ENCODE peak calls at places on chromosomes 7 and 10, in ten cellular contexts. One of them, this sample, is unnamed.

GRCh38 chr7:29883462-29884398 is 77.4 kb downstream of the WIPF3 start:
- DNase-seq in NCI-H1694 treated with DMSO at 0.1 percent for 48 hours: no peak
- DNase-seq in fibroblast of gingiva: no peak
- DNase-seq in NCI-H1105 treated with DMSO at 0.1 percent for 48 hours: no peak
- DNase-seq in stimulated activated CD4-positive, alpha-beta T cell treated with anti-CD3 and anti-CD28 coated beads, TNF-alpha, amount 100 ng/mL, for 24 hours: no peak
- DNase-seq in memory B cell: no peak
- DNase-seq in T-cell: no peak
- DNase-seq in HFF-Myc: no peak
- DNase-seq in kidney glomerular epithelial cell: no peak
- DNase-seq in keratinocyte: no peak
- DNase-seq in this sample: no peak

GRCh38 chr7:131027287-131027773 is 293.3 kb upstream of the KLF14 start:
- DNase-seq in NCI-H1694 treated with DMSO at 0.1 percent for 48 hours: peak; percentile 78
- DNase-seq in fibroblast of gingiva: peak; percentile 98
- DNase-seq in NCI-H1105 treated with DMSO at 0.1 percent for 48 hours: no peak
- DNase-seq in stimulated activated CD4-positive, alpha-beta T cell treated with anti-CD3 and anti-CD28 coated beads, TNF-alpha, amount 100 ng/mL, for 24 hours: no peak
- DNase-seq in memory B cell: peak; percentile 31
- DNase-seq in T-cell: peak; percentile 55
- DNase-seq in HFF-Myc: peak; percentile 85
- DNase-seq in kidney glomerular epithelial cell: no peak
- DNase-seq in keratinocyte: no peak
- DNase-seq in this sample: no peak

GRCh38 chr10:133027480-133027879 is 60.2 kb upstream of the ADGRA1 start:
- DNase-seq in NCI-H1694 treated with DMSO at 0.1 percent for 48 hours: no peak
- DNase-seq in fibroblast of gingiva: no peak
- DNase-seq in NCI-H1105 treated with DMSO at 0.1 percent for 48 hours: no peak
- DNase-seq in stimulated activated CD4-positive, alpha-beta T cell treated with anti-CD3 and anti-CD28 coated beads, TNF-alpha, amount 100 ng/mL, for 24 hours: no peak
- DNase-seq in memory B cell: no peak
- DNase-seq in T-cell: no peak
- DNase-seq in HFF-Myc: no peak
- DNase-seq in kidney glomerular epithelial cell: no peak
- DNase-seq in keratinocyte: no peak
- DNase-seq in this sample: no peak

GRCh38 chr10:101597036-101597435 is 8.9 kb downstream of the DPCD start:
- DNase-seq in NCI-H1694 treated with DMSO at 0.1 percent for 48 hours: no peak
- DNase-seq in fibroblast of gingiva: no peak
- DNase-seq in NCI-H1105 treated with DMSO at 0.1 percent for 48 hours: no peak
- DNase-seq in stimulated activated CD4-positive, alpha-beta T cell treated with anti-CD3 and anti-CD28 coated beads, TNF-alpha, amount 100 ng/mL, for 24 hours: no peak
- DNase-seq in memory B cell: no peak
- DNase-seq in T-cell: no peak
- DNase-seq in HFF-Myc: no peak
- DNase-seq in kidney glomerular epithelial cell: no peak
- DNase-seq in keratinocyte: no peak
- DNase-seq in this sample: no peak

GRCh38 chr10:15238553-15239335 is 70.3 kb upstream of the NMT2 start:
- DNase-seq in NCI-H1694 treated with DMSO at 0.1 percent for 48 hours: no peak
- DNase-seq in fibroblast of gingiva: no peak
- DNase-seq in NCI-H1105 treated with DMSO at 0.1 percent for 48 hours: no peak
- DNase-seq in stimulated activated CD4-positive, alpha-beta T cell treated with anti-CD3 and anti-CD28 coated beads, TNF-alpha, amount 100 ng/mL, for 24 hours: no peak
- DNase-seq in memory B cell: no peak
- DNase-seq in T-cell: no peak
- DNase-seq in HFF-Myc: no peak
- DNase-seq in kidney glomerular epithelial cell: peak; percentile 57
- DNase-seq in keratinocyte: no peak
- DNase-seq in this sample: no peak

GRCh38 chr7:157739056-157739455 is 402.3 kb downstream of the DNAJB6 start:
- DNase-seq in NCI-H1694 treated with DMSO at 0.1 percent for 48 hours: no peak
- DNase-seq in fibroblast of gingiva: no peak
- DNase-seq in NCI-H1105 treated with DMSO at 0.1 percent for 48 hours: no peak
- DNase-seq in stimulated activated CD4-positive, alpha-beta T cell treated with anti-CD3 and anti-CD28 coated beads, TNF-alpha, amount 100 ng/mL, for 24 hours: no peak
- DNase-seq in memory B cell: no peak
- DNase-seq in T-cell: no peak
- DNase-seq in HFF-Myc: no peak
- DNase-seq in kidney glomerular epithelial cell: no peak
- DNase-seq in keratinocyte: no peak
- DNase-seq in this sample: no peak

GRCh38 chr7:1300206-1300605 is 67.5 kb downstream of the UNCX start:
- DNase-seq in NCI-H1694 treated with DMSO at 0.1 percent for 48 hours: no peak
- DNase-seq in fibroblast of gingiva: no peak
- DNase-seq in NCI-H1105 treated with DMSO at 0.1 percent for 48 hours: no peak
- DNase-seq in stimulated activated CD4-positive, alpha-beta T cell treated with anti-CD3 and anti-CD28 coated beads, TNF-alpha, amount 100 ng/mL, for 24 hours: no peak
- DNase-seq in memory B cell: no peak
- DNase-seq in T-cell: no peak
- DNase-seq in HFF-Myc: no peak
- DNase-seq in kidney glomerular epithelial cell: no peak
- DNase-seq in keratinocyte: no peak
- DNase-seq in this sample: no peak

GRCh38 chr10:114308470-114309110 is 69.5 kb downstream of the VWA2 start:
- DNase-seq in NCI-H1694 treated with DMSO at 0.1 percent for 48 hours: no peak
- DNase-seq in fibroblast of gingiva: no peak
- DNase-seq in NCI-H1105 treated with DMSO at 0.1 percent for 48 hours: no peak
- DNase-seq in stimulated activated CD4-positive, alpha-beta T cell treated with anti-CD3 and anti-CD28 coated beads, TNF-alpha, amount 100 ng/mL, for 24 hours: no peak
- DNase-seq in memory B cell: no peak
- DNase-seq in T-cell: no peak
- DNase-seq in HFF-Myc: no peak
- DNase-seq in kidney glomerular epithelial cell: no peak
- DNase-seq in keratinocyte: no peak
- DNase-seq in this sample: no peak

GRCh38 chr10:112695539-112695938 is 248.5 kb downstream of the VTI1A start:
- DNase-seq in NCI-H1694 treated with DMSO at 0.1 percent for 48 hours: no peak
- DNase-seq in fibroblast of gingiva: no peak
- DNase-seq in NCI-H1105 treated with DMSO at 0.1 percent for 48 hours: no peak
- DNase-seq in stimulated activated CD4-positive, alpha-beta T cell treated with anti-CD3 and anti-CD28 coated beads, TNF-alpha, amount 100 ng/mL, for 24 hours: no peak
- DNase-seq in memory B cell: no peak
- DNase-seq in T-cell: no peak
- DNase-seq in HFF-Myc: no peak
- DNase-seq in kidney glomerular epithelial cell: no peak
- DNase-seq in keratinocyte: no peak
- DNase-seq in this sample: no peak

GRCh38 chr10:117662790-117663540 is 120.4 kb downstream of the EMX2 start:
- DNase-seq in NCI-H1694 treated with DMSO at 0.1 percent for 48 hours: no peak
- DNase-seq in fibroblast of gingiva: no peak
- DNase-seq in NCI-H1105 treated with DMSO at 0.1 percent for 48 hours: no peak
- DNase-seq in stimulated activated CD4-positive, alpha-beta T cell treated with anti-CD3 and anti-CD28 coated beads, TNF-alpha, amount 100 ng/mL, for 24 hours: no peak
- DNase-seq in memory B cell: no peak
- DNase-seq in T-cell: no peak
- DNase-seq in HFF-Myc: no peak
- DNase-seq in kidney glomerular epithelial cell: no peak
- DNase-seq in keratinocyte: no peak
- DNase-seq in this sample: no peak

GRCh38 chr7:23011222-23011924 is 2.6 kb downstream of the HYCC1 start:
- DNase-seq in NCI-H1694 treated with DMSO at 0.1 percent for 48 hours: no peak
- DNase-seq in fibroblast of gingiva: no peak
- DNase-seq in NCI-H1105 treated with DMSO at 0.1 percent for 48 hours: no peak
- DNase-seq in stimulated activated CD4-positive, alpha-beta T cell treated with anti-CD3 and anti-CD28 coated beads, TNF-alpha, amount 100 ng/mL, for 24 hours: no peak
- DNase-seq in memory B cell: no peak
- DNase-seq in T-cell: no peak
- DNase-seq in HFF-Myc: no peak
- DNase-seq in kidney glomerular epithelial cell: no peak
- DNase-seq in keratinocyte: no peak
- DNase-seq in this sample: no peak

GRCh38 chr7:47503283-47503682 is 78.6 kb downstream of the TNS3 start:
- DNase-seq in NCI-H1694 treated with DMSO at 0.1 percent for 48 hours: no peak
- DNase-seq in fibroblast of gingiva: peak; percentile 82
- DNase-seq in NCI-H1105 treated with DMSO at 0.1 percent for 48 hours: no peak
- DNase-seq in stimulated activated CD4-positive, alpha-beta T cell treated with anti-CD3 and anti-CD28 coated beads, TNF-alpha, amount 100 ng/mL, for 24 hours: no peak
- DNase-seq in memory B cell: no peak
- DNase-seq in T-cell: no peak
- DNase-seq in HFF-Myc: no peak
- DNase-seq in kidney glomerular epithelial cell: no peak
- DNase-seq in keratinocyte: no peak
- DNase-seq in this sample: no peak

This sample was measured in Panc1.